ENCODE peak calls at places on chromosomes 4 and X, in nine cellular contexts. One of them, this sample, is unnamed.

GRCh38 chr4:180558427-180558826 is 1684.8 kb upstream of the TENM3 start:
- DNase-seq in uterus: no peak
- DNase-seq in AG04450: no peak
- DNase-seq in sigmoid colon: no peak
- DNase-seq in right lobe of liver: no peak
- DNase-seq in body of pancreas: no peak
- DNase-seq in mammary epithelial cell: no peak
- DNase-seq in tibial artery: no peak
- DNase-seq in breast epithelium: no peak
- DNase-seq in this sample: no peak

GRCh38 chr4:188403272-188403671 is 264.0 kb downstream of the TRIML1 start:
- DNase-seq in uterus: no peak
- DNase-seq in AG04450: no peak
- DNase-seq in sigmoid colon: no peak
- DNase-seq in right lobe of liver: no peak
- DNase-seq in body of pancreas: no peak
- DNase-seq in mammary epithelial cell: peak
- DNase-seq in tibial artery: no peak
- DNase-seq in breast epithelium: no peak
- DNase-seq in this sample: no peak

GRCh38 chrX:85303544-85303943 is 59.8 kb downstream of the ZNF711 start:
- DNase-seq in uterus: no peak
- DNase-seq in AG04450: no peak
- DNase-seq in sigmoid colon: no peak
- DNase-seq in right lobe of liver: no peak
- DNase-seq in body of pancreas: no peak
- DNase-seq in mammary epithelial cell: no peak
- DNase-seq in tibial artery: no peak
- DNase-seq in breast epithelium: no peak
- DNase-seq in this sample: no peak

GRCh38 chrX:97238632-97239031 is 354.9 kb downstream of the RPA4 start:
- DNase-seq in uterus: no peak
- DNase-seq in AG04450: peak
- DNase-seq in sigmoid colon: no peak
- DNase-seq in right lobe of liver: no peak
- DNase-seq in body of pancreas: no peak
- DNase-seq in mammary epithelial cell: no peak
- DNase-seq in tibial artery: no peak
- DNase-seq in breast epithelium: no peak
- DNase-seq in this sample: no peak

GRCh38 chrX:109448539-109448938 is 33.3 kb downstream of the GUCY2F start:
- DNase-seq in uterus: no peak
- DNase-seq in AG04450: no peak
- DNase-seq in sigmoid colon: no peak
- DNase-seq in right lobe of liver: no peak
- DNase-seq in body of pancreas: no peak
- DNase-seq in mammary epithelial cell: no peak
- DNase-seq in tibial artery: no peak
- DNase-seq in breast epithelium: no peak
- DNase-seq in this sample: no peak

GRCh38 chr4:33625762-33626161 is 2618.6 kb downstream of the ARAP2 start:
- DNase-seq in uterus: no peak
- DNase-seq in AG04450: no peak
- DNase-seq in sigmoid colon: no peak
- DNase-seq in right lobe of liver: no peak
- DNase-seq in body of pancreas: no peak
- DNase-seq in mammary epithelial cell: no peak
- DNase-seq in tibial artery: no peak
- DNase-seq in breast epithelium: no peak
- DNase-seq in this sample: no peak

GRCh38 chr4:17272154-17272553 is 239.7 kb downstream of the QDPR start:
- DNase-seq in uterus: no peak
- DNase-seq in AG04450: no peak
- DNase-seq in sigmoid colon: no peak
- DNase-seq in right lobe of liver: no peak
- DNase-seq in body of pancreas: no peak
- DNase-seq in mammary epithelial cell: no peak
- DNase-seq in tibial artery: no peak
- DNase-seq in breast epithelium: no peak
- DNase-seq in this sample: no peak

GRCh38 chr4:94504545-94504944 is 52.8 kb downstream of the PDLIM5 start:
- DNase-seq in uterus: no peak
- DNase-seq in AG04450: no peak
- DNase-seq in sigmoid colon: no peak
- DNase-seq in right lobe of liver: no peak
- DNase-seq in body of pancreas: no peak
- DNase-seq in mammary epithelial cell: no peak
- DNase-seq in tibial artery: no peak
- DNase-seq in breast epithelium: no peak
- DNase-seq in this sample: no peak

GRCh38 chr4:55884093-55884850 is 30.8 kb downstream of the EXOC1 start:
- DNase-seq in uterus: no peak
- DNase-seq in AG04450: no peak
- DNase-seq in sigmoid colon: no peak
- DNase-seq in right lobe of liver: no peak
- DNase-seq in body of pancreas: no peak
- DNase-seq in mammary epithelial cell: no peak
- DNase-seq in tibial artery: no peak
- DNase-seq in breast epithelium: no peak
- DNase-seq in this sample: no peak

GRCh38 chr4:55884851-55885219 is 31.4 kb downstream of the EXOC1 start:
- DNase-seq in uterus: no peak
- DNase-seq in AG04450: no peak
- DNase-seq in sigmoid colon: no peak
- DNase-seq in right lobe of liver: no peak
- DNase-seq in body of pancreas: no peak
- DNase-seq in mammary epithelial cell: no peak
- DNase-seq in tibial artery: no peak
- DNase-seq in breast epithelium: no peak
- DNase-seq in this sample: no peak

GRCh38 chr4:55887594-55887993 is 34.1 kb downstream of the EXOC1 start:
- DNase-seq in uterus: no peak
- DNase-seq in AG04450: no peak
- DNase-seq in sigmoid colon: no peak
- DNase-seq in right lobe of liver: no peak
- DNase-seq in body of pancreas: no peak
- DNase-seq in mammary epithelial cell: no peak
- DNase-seq in tibial artery: no peak
- DNase-seq in breast epithelium: no peak
- DNase-seq in this sample: no peak
- TF ChIP-seq CTCF in uterus: no peak
- TF ChIP-seq CTCF in AG04450: no peak
- TF ChIP-seq CTCF in sigmoid colon: no peak
- TF ChIP-seq CTCF in right lobe of liver: no peak
- TF ChIP-seq CTCF in body of pancreas: no peak
- TF ChIP-seq CTCF in mammary epithelial cell: no peak
- TF ChIP-seq CTCF in tibial artery: no peak
- TF ChIP-seq CTCF in breast epithelium: no peak
- TF ChIP-seq CTCF in this sample: no peak

DNA sequence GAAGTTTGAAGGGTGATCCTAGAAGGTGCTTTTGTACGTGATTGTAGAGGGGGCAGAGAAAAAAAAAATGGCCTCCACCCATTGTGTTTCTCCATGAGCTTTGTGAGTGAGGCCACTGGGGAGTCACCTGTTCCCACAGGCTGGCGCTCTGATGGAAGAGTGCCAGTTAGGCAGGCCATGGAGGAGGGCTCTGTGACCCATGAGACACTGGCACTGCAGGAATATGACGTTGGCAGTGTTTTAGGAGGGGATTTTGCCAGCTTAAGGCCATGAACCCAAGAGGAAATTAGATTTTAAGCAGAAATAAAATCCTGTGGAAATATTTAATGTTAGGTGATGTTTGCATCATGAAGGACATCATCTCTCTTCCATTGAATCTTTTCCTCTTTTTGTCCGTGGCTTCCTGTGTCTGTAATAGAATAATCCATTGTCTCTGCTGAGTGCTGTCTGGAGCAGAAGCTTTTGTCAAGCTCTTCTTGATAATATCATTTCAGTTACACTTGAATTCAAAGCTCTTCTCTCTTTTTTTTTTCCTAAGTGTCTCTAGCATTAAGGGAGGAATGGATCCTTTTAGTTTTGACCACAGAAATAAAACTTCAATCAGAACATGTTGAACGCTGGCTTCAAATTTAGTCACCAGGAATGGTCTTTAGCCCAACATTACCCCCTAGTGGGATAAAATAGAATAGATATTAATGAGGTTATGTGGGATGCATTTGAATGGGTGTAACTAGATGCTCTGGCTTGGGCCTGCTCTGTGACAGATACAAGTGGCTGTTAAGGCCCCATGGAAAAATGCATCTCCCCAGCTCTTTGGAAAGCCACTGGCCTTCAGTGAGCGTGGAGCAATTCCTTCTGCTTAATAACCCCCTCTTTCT is 41.0 kb upstream of the UCP1 start:
- DNase-seq in uterus: no peak
- DNase-seq in AG04450: peak
- DNase-seq in sigmoid colon: no peak
- DNase-seq in right lobe of liver: no peak
- DNase-seq in body of pancreas: no peak
- DNase-seq in mammary epithelial cell: peak
- DNase-seq in tibial artery: no peak
- DNase-seq in breast epithelium: no peak
- DNase-seq in this sample: no peak
- H3K27ac ChIP-seq in uterus: no peak
- H3K27ac ChIP-seq in AG04450: no peak
- H3K27ac ChIP-seq in sigmoid colon: no peak
- H3K27ac ChIP-seq in right lobe of liver: no peak
- H3K27ac ChIP-seq in body of pancreas: no peak
- H3K27ac ChIP-seq in mammary epithelial cell: no peak
- H3K27ac ChIP-seq in tibial artery: no peak
- H3K27ac ChIP-seq in breast epithelium: no peak
- H3K27ac ChIP-seq in this sample: no peak

GRCh38 chr4:168632246-168632832 is 135.5 kb downstream of the PALLD start:
- DNase-seq in uterus: no peak
- DNase-seq in AG04450: no peak
- DNase-seq in sigmoid colon: no peak
- DNase-seq in right lobe of liver: no peak
- DNase-seq in body of pancreas: no peak
- DNase-seq in mammary epithelial cell: no peak
- DNase-seq in tibial artery: no peak
- DNase-seq in breast epithelium: no peak
- DNase-seq in this sample: no peak

GRCh38 chr4:168634276-168634802 is 137.5 kb downstream of the PALLD start:
- DNase-seq in uterus: peak
- DNase-seq in AG04450: peak
- DNase-seq in sigmoid colon: no peak
- DNase-seq in right lobe of liver: no peak
- DNase-seq in body of pancreas: no peak
- DNase-seq in mammary epithelial cell: peak
- DNase-seq in tibial artery: no peak
- DNase-seq in breast epithelium: peak
- DNase-seq in this sample: no peak

GRCh38 chr4:168631241-168632151 is 134.6 kb downstream of the PALLD start:
- DNase-seq in uterus: peak
- DNase-seq in AG04450: no peak
- DNase-seq in sigmoid colon: peak
- DNase-seq in right lobe of liver: peak
- DNase-seq in body of pancreas: peak
- DNase-seq in mammary epithelial cell: peak
- DNase-seq in tibial artery: peak
- DNase-seq in breast epithelium: peak
- DNase-seq in this sample: no peak

GRCh38 chr4:168633474-168633873 is 136.6 kb downstream of the PALLD start:
- DNase-seq in uterus: no peak
- DNase-seq in AG04450: no peak
- DNase-seq in sigmoid colon: no peak
- DNase-seq in right lobe of liver: no peak
- DNase-seq in body of pancreas: no peak
- DNase-seq in mammary epithelial cell: no peak
- DNase-seq in tibial artery: no peak
- DNase-seq in breast epithelium: no peak
- DNase-seq in this sample: no peak

DNA sequence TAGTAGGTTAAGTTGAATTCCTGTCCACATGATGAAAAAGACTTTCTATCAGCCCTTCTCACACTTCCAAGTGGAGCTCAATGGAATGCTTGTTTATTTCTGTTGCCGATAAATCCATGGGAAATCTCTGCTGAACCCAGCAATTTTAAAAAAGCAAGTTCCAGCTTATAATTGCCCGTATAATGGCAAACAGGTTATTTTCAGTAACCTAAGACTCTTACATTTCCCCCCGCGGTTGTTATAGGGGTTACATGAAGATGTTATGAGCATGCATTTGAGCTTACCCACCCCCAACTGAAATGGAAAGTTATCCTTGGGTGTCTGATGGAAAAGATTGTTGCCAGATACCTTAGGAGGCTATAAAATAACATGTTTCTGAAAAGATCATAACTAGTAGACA is 136.2 kb downstream of the PALLD start:
- DNase-seq in uterus: no peak
- DNase-seq in AG04450: no peak
- DNase-seq in sigmoid colon: no peak
- DNase-seq in right lobe of liver: no peak
- DNase-seq in body of pancreas: no peak
- DNase-seq in mammary epithelial cell: no peak
- DNase-seq in tibial artery: no peak
- DNase-seq in breast epithelium: no peak
- DNase-seq in this sample: no peak
- H3K4me3 ChIP-seq in uterus: peak
- H3K4me3 ChIP-seq in AG04450: peak
- H3K4me3 ChIP-seq in sigmoid colon: peak
- H3K4me3 ChIP-seq in right lobe of liver: no peak
- H3K4me3 ChIP-seq in body of pancreas: no peak
- H3K4me3 ChIP-seq in mammary epithelial cell: no peak
- H3K4me3 ChIP-seq in tibial artery: peak
- H3K4me3 ChIP-seq in breast epithelium: peak
- H3K4me3 ChIP-seq in this sample: no peak

GRCh38 chr4:25863906-25864418 is 1.2 kb upstream of the SEL1L3 start:
- DNase-seq in uterus: no peak
- DNase-seq in AG04450: no peak
- DNase-seq in sigmoid colon: no peak
- DNase-seq in right lobe of liver: no peak
- DNase-seq in body of pancreas: no peak
- DNase-seq in mammary epithelial cell: no peak
- DNase-seq in tibial artery: no peak
- DNase-seq in breast epithelium: no peak
- DNase-seq in this sample: no peak

GRCh38 chr4:25861422-25861926 is 1.3 kb downstream of the SEL1L3 start:
- DNase-seq in uterus: no peak
- DNase-seq in AG04450: no peak
- DNase-seq in sigmoid colon: no peak
- DNase-seq in right lobe of liver: no peak
- DNase-seq in body of pancreas: no peak
- DNase-seq in mammary epithelial cell: no peak
- DNase-seq in tibial artery: no peak
- DNase-seq in breast epithelium: no peak
- DNase-seq in this sample: no peak

GRCh38 chr4:25862411-25863346 is at the start of gene SEL1L3:
- DNase-seq in uterus: no peak
- DNase-seq in AG04450: no peak
- DNase-seq in sigmoid colon: no peak
- DNase-seq in right lobe of liver: peak
- DNase-seq in body of pancreas: peak
- DNase-seq in mammary epithelial cell: no peak
- DNase-seq in tibial artery: no peak
- DNase-seq in breast epithelium: no peak
- DNase-seq in this sample: peak

GRCh38 chr4:25861951-25862410 is 807 bp downstream of the SEL1L3 start:
- DNase-seq in uterus: no peak
- DNase-seq in AG04450: no peak
- DNase-seq in sigmoid colon: no peak
- DNase-seq in right lobe of liver: no peak
- DNase-seq in body of pancreas: peak
- DNase-seq in mammary epithelial cell: no peak
- DNase-seq in tibial artery: no peak
- DNase-seq in breast epithelium: no peak
- DNase-seq in this sample: no peak

DNA sequence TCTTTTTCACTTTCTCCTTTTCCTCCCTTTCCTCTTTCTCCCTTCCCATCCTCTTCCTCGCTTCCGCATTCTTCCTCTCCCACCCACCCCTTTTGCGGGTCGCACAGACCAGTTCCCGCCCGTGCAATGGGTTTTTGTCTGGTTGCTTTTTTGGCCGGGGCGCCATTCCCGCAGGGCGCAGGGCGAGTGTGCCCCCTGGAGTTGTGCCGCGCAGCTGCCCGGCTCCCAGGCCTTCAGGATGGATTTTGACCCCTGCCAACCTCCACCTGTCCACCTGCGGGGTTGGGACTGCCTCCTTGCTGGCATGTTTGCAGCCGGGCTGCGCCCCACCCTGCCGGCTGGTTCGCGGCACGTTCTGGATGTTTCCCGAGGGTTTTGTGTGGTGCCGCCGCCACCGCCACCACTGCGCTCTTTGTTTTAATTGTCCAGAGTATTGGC is 578 bp upstream of the SEL1L3 start:
- DNase-seq in uterus: no peak
- DNase-seq in AG04450: no peak
- DNase-seq in sigmoid colon: no peak
- DNase-seq in right lobe of liver: peak
- DNase-seq in body of pancreas: peak
- DNase-seq in mammary epithelial cell: no peak
- DNase-seq in tibial artery: no peak
- DNase-seq in breast epithelium: no peak
- DNase-seq in this sample: no peak
- TF ChIP-seq CTCF in uterus: no peak
- TF ChIP-seq CTCF in AG04450: peak
- TF ChIP-seq CTCF in sigmoid colon: no peak
- TF ChIP-seq CTCF in right lobe of liver: peak
- TF ChIP-seq CTCF in body of pancreas: no peak
- TF ChIP-seq CTCF in mammary epithelial cell: no peak
- TF ChIP-seq CTCF in tibial artery: no peak
- TF ChIP-seq CTCF in breast epithelium: no peak
- TF ChIP-seq CTCF in this sample: no peak

This sample was measured in CD8-positive, alpha-beta T cell.